ENCODE peak calls at places on chromosomes 4 and X, in six cellular contexts. R is SK-N-SH, E is adrenal gland, M is Calu3, S is heart left ventricle, G is right atrium auricular region. D is an unnamed sample.

GRCh38 chr4:169254546-169254983 is 16.2 kb downstream of the SH3RF1 start:
- DNase-seq in M (no peak), E (peak; percentile 64), S (peak; percentile 49), G (peak; percentile 66), R (no peak), D (peak; percentile 43)

GRCh38 chr4:14168919-14169318 is 541.4 kb upstream of the BOD1L1 start:
- DNase-seq in G (no peak), E (peak; percentile 83), R (peak; percentile 23), S (peak; percentile 52), M (peak; percentile 79), D (peak; percentile 60)

GRCh38 chrX:132171478-132171877 is 43.7 kb upstream of the FRMD7 start:
- DNase-seq in E (no peak), R (no peak), G (no peak), M (no peak), S (no peak), D (no peak)

GRCh38 chr4:169128902-169129301 is 118.8 kb upstream of the CBR4 start:
- DNase-seq in M (no peak), R (no peak), S (no peak), E (no peak), G (no peak), D (no peak)

GRCh38 chr4:73964862-73965611 is 16.8 kb downstream of the PF4 start:
- DNase-seq in R (no peak), S (no peak), G (no peak), M (peak; percentile 24), E (no peak), D (peak; percentile 21)

GRCh38 chr4:67393007-67393406 is 152.3 kb downstream of the CENPC start:
- DNase-seq in S (no peak), E (no peak), M (no peak), R (no peak), G (no peak), D (no peak)

GRCh38 chr4:84825701-84826100 is 140.8 kb downstream of the WDFY3 start:
- DNase-seq in R (no peak), M (no peak), S (no peak), E (no peak), G (no peak), D (no peak)

GRCh38 chr4:7389101-7389701 is 45.5 kb downstream of the PSAPL1 start:
- DNase-seq in E (no peak), G (peak; percentile 51), S (no peak), M (no peak), R (peak; percentile 5), D (no peak)

GRCh38 chr4:70627620-70628019 is 924 bp upstream of the ENAM start:
- DNase-seq in M (no peak), S (no peak), G (no peak), R (no peak), E (no peak), D (no peak)

GRCh38 chrX:65706041-65706828 is 38.8 kb downstream of the MSN start:
- DNase-seq in E (peak; percentile 35), M (peak; percentile 20), G (peak; percentile 70), R (no peak), S (peak; percentile 54), D (no peak)

GRCh38 chr4:123555500-123556273 is 159.1 kb downstream of the SPRY1 start:
- DNase-seq in E (peak; percentile 81), R (no peak), G (peak; percentile 93), S (peak; percentile 85), M (peak; percentile 88), D (peak; percentile 87)

GRCh38 chr4:84497220-84497834 is 1.8 kb downstream of the NKX6-1 start:
- DNase-seq in M (no peak), S (no peak), E (no peak), G (no peak), R (peak; percentile 46), D (no peak)

GRCh38 chr4:60891947-60892346 is 308.2 kb upstream of the ADGRL3 start:
- DNase-seq in G (no peak), E (no peak), S (no peak), M (no peak), R (no peak), D (no peak)

GRCh38 chrX:154374361-154375155 is at the start of gene FLNA:
- DNase-seq in G (no peak), E (no peak), M (peak; percentile 72), S (no peak), R (peak; percentile 61), D (peak; percentile 24)

GRCh38 chrX:1794586-1794985 is 179.7 kb downstream of the ASMT start:
- DNase-seq in E (no peak), S (no peak), R (no peak), M (no peak), G (no peak), D (no peak)

GRCh38 chrX:112636951-112637541 is 42.7 kb downstream of the LHFPL1 start:
- DNase-seq in M (no peak), R (no peak), E (no peak), G (no peak), S (no peak), D (peak; percentile 12)

GRCh38 chr4:140151700-140152014 is 2.3 kb downstream of the MAML3 start:
- DNase-seq in G (peak; percentile 79), M (peak; percentile 78), E (peak; percentile 89), S (peak; percentile 87), R (peak; percentile 92), D (peak; percentile 94)

GRCh38 chrX:144819406-144819805 is 427.9 kb upstream of the SPANXN1 start:
- DNase-seq in G (no peak), S (no peak), R (no peak), E (no peak), M (no peak), D (no peak)

GRCh38 chr4:85084371-85085170 is 118.1 kb upstream of the WDFY3 start:
- DNase-seq in E (peak; percentile 42), M (peak; percentile 54), S (peak; percentile 36), R (peak; percentile 20), G (no peak), D (peak; percentile 66)

GRCh38 chr4:2142630-2143427 is 83.7 kb downstream of the NAT8L start:
- DNase-seq in G (no peak), E (no peak), M (no peak), S (no peak), R (no peak), D (no peak)

GRCh38 chr4:92629302-92629701 is 325.5 kb downstream of the GRID2 start:
- DNase-seq in E (no peak), M (no peak), R (no peak), G (no peak), S (no peak), D (no peak)

GRCh38 chr4:102268355-102268754 is 76.9 kb downstream of the SLC39A8 start:
- DNase-seq in S (no peak), M (no peak), R (no peak), E (no peak), G (no peak), D (no peak)

GRCh38 chr4:76952071-76952470 is 2.5 kb downstream of the SEPTIN11 start:
- DNase-seq in S (no peak), E (no peak), M (no peak), G (no peak), R (no peak), D (no peak)

GRCh38 chr4:15130441-15130840 is 128.2 kb downstream of the CPEB2 start:
- DNase-seq in E (no peak), S (no peak), G (no peak), M (no peak), R (no peak), D (no peak)

GRCh38 chr4:138035781-138036258 is 206.3 kb downstream of the SLC7A11 start:
- DNase-seq in E (no peak), M (peak; percentile 28), S (no peak), R (peak; percentile 59), G (no peak), D (peak; percentile 22)
- TF ChIP-seq CTCF in E (peak; percentile 56), M (peak; percentile 56), S (peak; percentile 67), R (peak; percentile 83), G (peak; percentile 70), D (peak; percentile 46)

GRCh38 chr4:96630839-96631238 is 790.9 kb downstream of the PDHA2 start:
- DNase-seq in M (no peak), S (no peak), G (no peak), R (no peak), E (no peak), D (no peak)
- TF ChIP-seq CTCF in M (no peak), S (no peak), G (no peak), R (no peak), E (no peak), D (no peak)

GRCh38 chr4:106708604-106708876 is 327.6 kb downstream of the DKK2 start:
- DNase-seq in S (no peak), R (no peak), M (no peak), G (no peak), E (no peak), D (no peak)

GRCh38 chr4:106698621-106699195 is 330.1 kb upstream of the GIMD1 start:
- DNase-seq in E (no peak), G (no peak), S (no peak), M (no peak), R (no peak), D (no peak)

GRCh38 chr4:106707776-106708603 is 328.1 kb downstream of the DKK2 start:
- DNase-seq in R (no peak), E (no peak), G (no peak), S (no peak), M (peak; percentile 2), D (no peak)

GRCh38 chr4:106704253-106704870 is 331.8 kb downstream of the DKK2 start:
- DNase-seq in E (no peak), R (no peak), M (no peak), S (no peak), G (no peak), D (no peak)
- TF ChIP-seq CTCF in E (no peak), R (no peak), M (no peak), S (no peak), G (no peak), D (no peak)

GRCh38 chr4:154417358-154417673 is 74.3 kb downstream of the DCHS2 start:
- DNase-seq in G (no peak), S (no peak), E (no peak), R (no peak), M (no peak), D (no peak)

GRCh38 chr4:154414796-154415195 is 76.8 kb downstream of the DCHS2 start:
- DNase-seq in S (no peak), G (no peak), R (no peak), E (no peak), M (no peak), D (no peak)

GRCh38 chr4:154421618-154422017 is 70.0 kb downstream of the DCHS2 start:
- DNase-seq in E (no peak), M (no peak), R (no peak), G (no peak), S (no peak), D (no peak)

GRCh38 chr4:154415313-154415712 is 76.3 kb downstream of the DCHS2 start:
- DNase-seq in S (no peak), R (no peak), M (no peak), G (no peak), E (no peak), D (no peak)

GRCh38 chr4:154416183-154416543 is 75.4 kb downstream of the DCHS2 start:
- DNase-seq in S (peak; percentile 21), M (peak; percentile 3), R (peak; percentile 4), E (no peak), G (no peak), D (peak; percentile 33)
- TF ChIP-seq CTCF in S (no peak), M (no peak), R (peak; percentile 14), E (no peak), G (no peak), D (no peak)